ENCODE peak calls at places on chromosomes 1 and 21, in five cellular contexts. B is lower lobe of right lung, U is epithelial cell of esophagus, X is NCI-H82, F is hypothalamus. V is an unnamed sample.
A peak's percentile ranks its signal among the peaks of the same experiment; 100 is the strongest.

GRCh38 chr1:145983206-145983675 is 13.1 kb downstream of the TXNIP start:
- DNase-seq in F (no peak), U (no peak), B (no peak), X (no peak), V (no peak)

GRCh38 chr1:212782422-212783154 is 9.0 kb downstream of the NSL1 start:
- DNase-seq in U (peak; percentile 46), X (peak; percentile 53), F (no peak), B (no peak), V (peak; percentile 57)

GRCh38 chr1:63329621-63330330 is 7.4 kb downstream of the FOXD3 start:
- DNase-seq in F (no peak), U (no peak), B (no peak), X (no peak), V (no peak)

GRCh38 chr21:40765771-40766170 is 81.2 kb downstream of the DSCAM start:
- DNase-seq in F (no peak), B (no peak), X (peak; percentile 8), U (no peak), V (no peak)

GRCh38 chr1:102970496-102971078 is 137.7 kb downstream of the COL11A1 start:
- DNase-seq in B (no peak), F (no peak), U (peak; percentile 76), X (peak; percentile 89), V (peak; percentile 82)

GRCh38 chr1:18486195-18486594 is 5.5 kb downstream of the KLHDC7A start:
- DNase-seq in F (no peak), B (no peak), X (peak; percentile 55), U (no peak), V (no peak)

GRCh38 chr1:158930504-158930903 is 848 bp upstream of the PYHIN1 start:
- DNase-seq in B (no peak), U (no peak), X (no peak), F (no peak), V (no peak)

GRCh38 chr1:204713541-204713940 is 28.0 kb upstream of the LRRN2 start:
- DNase-seq in U (no peak), X (peak; percentile 59), F (no peak), B (no peak), V (no peak)

GRCh38 chr1:59691261-59691660 is 123.5 kb upstream of the HOOK1 start:
- DNase-seq in B (no peak), X (peak; percentile 93), U (no peak), F (no peak), V (peak; percentile 65)

GRCh38 chr21:44454747-44455523 is at the start of gene LRRC3:
- DNase-seq in F (peak; percentile 33), B (peak; percentile 93), X (peak; percentile 93), U (peak; percentile 33), V (peak; percentile 56)

GRCh38 chr1:200269256-200269655 is 140.6 kb downstream of the ZNF281 start:
- DNase-seq in X (no peak), B (no peak), U (no peak), F (no peak), V (no peak)

GRCh38 chr1:9473032-9473792 is 66.1 kb upstream of the SLC25A33 start:
- DNase-seq in F (no peak), X (peak; percentile 20), B (peak; percentile 55), U (peak; percentile 97), V (peak; percentile 96)

GRCh38 chr1:179709841-179710329 is 33.2 kb upstream of the FAM163A start:
- DNase-seq in B (no peak), F (no peak), U (peak; percentile 5), X (peak; percentile 40), V (peak; percentile 60)

GRCh38 chr1:108121361-108122143 is 78.6 kb downstream of the SLC25A24 start:
- DNase-seq in B (no peak), U (peak; percentile 19), F (no peak), X (no peak), V (no peak)

GRCh38 chr1:112465122-112465521 is 43.6 kb upstream of the WNT2B start:
- DNase-seq in X (no peak), B (no peak), U (peak; percentile 56), F (peak; percentile 29), V (peak; percentile 39)

GRCh38 chr1:168234846-168235547 is 9.2 kb downstream of the SFT2D2 start:
- DNase-seq in X (peak; percentile 80), U (peak; percentile 74), B (no peak), F (no peak), V (peak; percentile 54)

GRCh38 chr1:167332503-167332902 is 111.8 kb downstream of the POU2F1 start:
- DNase-seq in B (no peak), F (no peak), X (no peak), U (peak; percentile 50), V (peak; percentile 43)

GRCh38 chr1:2079396-2080085 is 29.3 kb downstream of the PRKCZ start:
- DNase-seq in U (no peak), F (no peak), B (no peak), X (no peak), V (no peak)

GRCh38 chr1:46523556-46524443 is 27.6 kb downstream of the KNCN start:
- DNase-seq in B (peak; percentile 32), U (peak; percentile 78), F (no peak), X (peak; percentile 34), V (no peak)

GRCh38 chr1:116755681-116756080 is 1.5 kb downstream of the CD2 start:
- DNase-seq in X (no peak), B (no peak), U (no peak), F (no peak), V (no peak)

GRCh38 chr1:15173863-15174614 is 20.5 kb downstream of the TMEM51 start:
- DNase-seq in F (no peak), U (peak; percentile 77), X (peak; percentile 86), B (no peak), V (no peak)

GRCh38 chr1:224637510-224637909 is 21.4 kb downstream of the CNIH3 start:
- DNase-seq in F (no peak), U (peak; percentile 67), X (no peak), B (no peak), V (peak; percentile 84)

GRCh38 chr1:9028921-9029715 is 2.9 kb upstream of the SLC2A7 start:
- DNase-seq in U (no peak), X (no peak), F (no peak), B (no peak), V (peak; percentile 55)

GRCh38 chr1:177334276-177334675 is 163.5 kb downstream of the BRINP2 start:
- DNase-seq in U (peak; percentile 35), X (peak; percentile 69), F (no peak), B (no peak), V (no peak)

GRCh38 chr1:211257831-211258225 is 1.3 kb upstream of the RCOR3 start:
- DNase-seq in F (no peak), X (no peak), B (no peak), U (no peak), V (peak; percentile 31)

GRCh38 chr1:17878837-17879236 is 123.7 kb downstream of the ACTL8 start:
- DNase-seq in F (no peak), X (no peak), B (no peak), U (no peak), V (peak; percentile 80)

GRCh38 chr1:2231667-2232254 is 3.6 kb downstream of the SKI start:
- DNase-seq in U (peak; percentile 88), B (peak; percentile 94), X (peak; percentile 72), F (peak; percentile 68), V (peak; percentile 87)

GRCh38 chr1:198287916-198288315 is 131.1 kb downstream of the NEK7 start:
- DNase-seq in U (no peak), X (peak; percentile 54), F (no peak), B (no peak), V (no peak)

GRCh38 chr1:180248731-180249681 is 18.9 kb downstream of the LHX4 start:
- DNase-seq in U (no peak), X (peak; percentile 96), F (no peak), B (peak; percentile 37), V (peak; percentile 21)

GRCh38 chr1:208211901-208212843 is 32.0 kb downstream of the PLXNA2 start:
- DNase-seq in X (no peak), U (no peak), F (no peak), B (no peak), V (no peak)